ENCODE peak calls at places on chromosomes 6 and 20, in six cellular contexts. One of them, this sample, is unnamed. For H3K4me1, the result is how much of the 10 kb centered on the place peaks cover.

GRCh38 chr6:153958860-153959259 is 80.2 kb upstream of the OPRM1 start:
- DNase-seq in sigmoid colon: no peak
- DNase-seq in HCT116: no peak
- DNase-seq in Peyer's patch: no peak
- DNase-seq in heart right ventricle: no peak
- DNase-seq in A549: no peak
- DNase-seq in this sample: no peak

GRCh38 chr20:50110141-50111047 is 2.6 kb downstream of the UBE2V1 start:
- DNase-seq in A549: peak
- DNase-seq in heart right ventricle: no peak
- DNase-seq in HCT116: no peak
- DNase-seq in sigmoid colon: no peak
- DNase-seq in Peyer's patch: no peak
- DNase-seq in this sample: no peak

GRCh38 chr6:132812756-132813172 is 1.6 kb upstream of the RPS12 start:
- DNase-seq in heart right ventricle: no peak
- DNase-seq in HCT116: no peak
- DNase-seq in A549: no peak
- DNase-seq in sigmoid colon: no peak
- DNase-seq in Peyer's patch: no peak
- DNase-seq in this sample: no peak

GRCh38 chr6:34003962-34004361 is 141.9 kb downstream of the GRM4 start:
- DNase-seq in sigmoid colon: no peak
- DNase-seq in HCT116: no peak
- DNase-seq in Peyer's patch: no peak
- DNase-seq in A549: no peak
- DNase-seq in heart right ventricle: no peak
- DNase-seq in this sample: no peak

GRCh38 chr20:59515013-59515905 is 89.1 kb upstream of the PHACTR3 start:
- DNase-seq in A549: peak
- DNase-seq in heart right ventricle: peak
- DNase-seq in sigmoid colon: no peak
- DNase-seq in Peyer's patch: peak
- DNase-seq in HCT116: peak
- DNase-seq in this sample: peak

GRCh38 chr6:4402477-4402976 is 267.2 kb upstream of the ECI2 start:
- DNase-seq in Peyer's patch: no peak
- DNase-seq in heart right ventricle: peak
- DNase-seq in HCT116: no peak
- DNase-seq in sigmoid colon: no peak
- DNase-seq in A549: peak
- DNase-seq in this sample: peak

GRCh38 chr6:85127696-85128225 is 322.1 kb upstream of the NT5E start:
- DNase-seq in heart right ventricle: no peak
- DNase-seq in HCT116: no peak
- DNase-seq in A549: no peak
- DNase-seq in Peyer's patch: no peak
- DNase-seq in sigmoid colon: no peak
- DNase-seq in this sample: no peak

GRCh38 chr20:50399003-50399916 is 110.9 kb upstream of the PTPN1 start:
- DNase-seq in Peyer's patch: no peak
- DNase-seq in A549: peak
- DNase-seq in HCT116: no peak
- DNase-seq in sigmoid colon: peak
- DNase-seq in heart right ventricle: peak
- DNase-seq in this sample: no peak

GRCh38 chr6:134098276-134098675 is 45.9 kb upstream of the SLC2A12 start:
- DNase-seq in heart right ventricle: no peak
- DNase-seq in Peyer's patch: no peak
- DNase-seq in HCT116: no peak
- DNase-seq in A549: no peak
- DNase-seq in sigmoid colon: no peak
- DNase-seq in this sample: no peak

GRCh38 chr6:47026679-47027078 is 15.5 kb downstream of the ADGRF1 start:
- DNase-seq in sigmoid colon: no peak
- DNase-seq in Peyer's patch: no peak
- DNase-seq in heart right ventricle: no peak
- DNase-seq in A549: no peak
- DNase-seq in HCT116: no peak
- DNase-seq in this sample: no peak

GRCh38 chr6:31042801-31043200 is 32.5 kb downstream of the MUC22 start:
- DNase-seq in HCT116: peak
- DNase-seq in sigmoid colon: no peak
- DNase-seq in Peyer's patch: no peak
- DNase-seq in heart right ventricle: peak
- DNase-seq in A549: peak
- DNase-seq in this sample: peak

GRCh38 chr20:3565851-3566250 is 95.0 kb downstream of the ATRN start:
- DNase-seq in Peyer's patch: no peak
- DNase-seq in A549: no peak
- DNase-seq in sigmoid colon: no peak
- DNase-seq in heart right ventricle: no peak
- DNase-seq in HCT116: no peak
- DNase-seq in this sample: no peak

GRCh38 chr6:45741437-45742166 is 274.1 kb downstream of the CLIC5 start:
- DNase-seq in HCT116: no peak
- DNase-seq in sigmoid colon: no peak
- DNase-seq in A549: no peak
- DNase-seq in Peyer's patch: no peak
- DNase-seq in heart right ventricle: no peak
- DNase-seq in this sample: no peak

GRCh38 chr6:112253842-112254816 is at the start of gene LAMA4:
- DNase-seq in heart right ventricle: peak
- DNase-seq in A549: peak
- DNase-seq in Peyer's patch: peak
- DNase-seq in sigmoid colon: peak
- DNase-seq in HCT116: no peak
- DNase-seq in this sample: no peak

GRCh38 chr6:158072083-158072721 is 90.5 kb downstream of the SYNJ2 start:
- DNase-seq in A549: peak
- DNase-seq in sigmoid colon: peak
- DNase-seq in Peyer's patch: peak
- DNase-seq in HCT116: no peak
- DNase-seq in heart right ventricle: peak
- DNase-seq in this sample: no peak

GRCh38 chr6:20706293-20707165 is 172.3 kb downstream of the CDKAL1 start:
- DNase-seq in Peyer's patch: no peak
- DNase-seq in HCT116: peak
- DNase-seq in A549: peak
- DNase-seq in sigmoid colon: no peak
- DNase-seq in heart right ventricle: no peak
- DNase-seq in this sample: peak

GRCh38 chr6:45816674-45817297 is 198.9 kb downstream of the CLIC5 start:
- DNase-seq in Peyer's patch: no peak
- DNase-seq in sigmoid colon: no peak
- DNase-seq in heart right ventricle: no peak
- DNase-seq in A549: no peak
- DNase-seq in HCT116: no peak
- DNase-seq in this sample: no peak

GRCh38 chr6:157235600-157236039 is 87.7 kb downstream of the TMEM242 start:
- DNase-seq in HCT116: no peak
- DNase-seq in sigmoid colon: peak
- DNase-seq in Peyer's patch: peak
- DNase-seq in A549: peak
- DNase-seq in heart right ventricle: peak
- DNase-seq in this sample: no peak

GRCh38 chr6:162849269-162849668 is 121.5 kb downstream of the PACRG start:
- DNase-seq in HCT116: no peak
- DNase-seq in A549: no peak
- DNase-seq in Peyer's patch: no peak
- DNase-seq in sigmoid colon: no peak
- DNase-seq in heart right ventricle: peak
- DNase-seq in this sample: no peak

GRCh38 chr6:131762984-131763383 is 44.8 kb upstream of the ENPP1 start:
- DNase-seq in heart right ventricle: no peak
- DNase-seq in A549: no peak
- DNase-seq in HCT116: no peak
- DNase-seq in sigmoid colon: no peak
- DNase-seq in Peyer's patch: no peak
- DNase-seq in this sample: no peak

GRCh38 chr6:14354919-14355572 is 237.5 kb downstream of the CD83 start:
- DNase-seq in A549: peak
- DNase-seq in heart right ventricle: peak
- DNase-seq in sigmoid colon: peak
- DNase-seq in Peyer's patch: no peak
- DNase-seq in HCT116: no peak
- DNase-seq in this sample: peak

GRCh38 chr20:49758781-49759180 is 45.1 kb upstream of the B4GALT5 start:
- DNase-seq in Peyer's patch: no peak
- DNase-seq in A549: no peak
- DNase-seq in heart right ventricle: no peak
- DNase-seq in sigmoid colon: no peak
- DNase-seq in HCT116: no peak
- DNase-seq in this sample: no peak

GRCh38 chr6:22732186-22732970 is 163.0 kb downstream of the HDGFL1 start:
- DNase-seq in A549: no peak
- DNase-seq in Peyer's patch: no peak
- DNase-seq in HCT116: no peak
- DNase-seq in heart right ventricle: no peak
- DNase-seq in sigmoid colon: no peak
- DNase-seq in this sample: no peak

GRCh38 chr6:144278659-144279314 is 6.3 kb upstream of the UTRN start:
- DNase-seq in sigmoid colon: no peak
- DNase-seq in HCT116: no peak
- DNase-seq in heart right ventricle: no peak
- DNase-seq in A549: no peak
- DNase-seq in Peyer's patch: no peak
- DNase-seq in this sample: peak

GRCh38 chr20:663315-664090 is 10.5 kb upstream of the SRXN1 start:
- DNase-seq in A549: no peak
- DNase-seq in Peyer's patch: no peak
- DNase-seq in HCT116: no peak
- DNase-seq in sigmoid colon: no peak
- DNase-seq in heart right ventricle: no peak
- DNase-seq in this sample: peak

DNA sequence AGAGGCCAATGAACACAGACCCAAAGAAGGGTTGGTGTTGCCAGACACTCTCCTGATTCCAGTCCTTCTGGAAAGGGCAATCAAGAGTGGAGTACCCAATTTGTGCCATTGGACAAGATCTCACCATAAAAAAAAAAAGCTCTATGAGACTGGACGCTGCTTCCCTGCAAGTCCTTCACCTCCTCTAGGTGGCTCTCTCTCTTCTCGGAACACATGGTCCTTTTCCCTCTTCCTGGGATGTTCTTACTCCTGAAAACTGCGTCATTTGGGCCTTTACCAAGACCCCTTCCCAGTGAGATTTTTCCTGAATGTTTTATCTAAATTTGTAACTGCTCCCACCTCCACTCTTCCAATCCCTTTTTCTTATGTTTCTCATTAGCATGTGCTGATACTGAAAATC is 280.8 kb downstream of the FOXA2 start:
- DNase-seq in HCT116: peak
- DNase-seq in heart right ventricle: no peak
- DNase-seq in Peyer's patch: no peak
- DNase-seq in sigmoid colon: no peak
- DNase-seq in A549: peak
- DNase-seq in this sample: no peak
- TF ChIP-seq CTCF in HCT116: peak
- TF ChIP-seq CTCF in heart right ventricle: no peak
- TF ChIP-seq CTCF in Peyer's patch: no peak
- TF ChIP-seq CTCF in sigmoid colon: no peak
- TF ChIP-seq CTCF in A549: peak
- TF ChIP-seq CTCF in this sample: peak

GRCh38 chr20:57255183-57255582 is 11.3 kb downstream of the BMP7 start:
- DNase-seq in HCT116: no peak
- DNase-seq in Peyer's patch: no peak
- DNase-seq in heart right ventricle: no peak
- DNase-seq in sigmoid colon: no peak
- DNase-seq in A549: no peak
- DNase-seq in this sample: no peak

GRCh38 chr20:57259179-57260021 is 7.0 kb downstream of the BMP7 start:
- DNase-seq in sigmoid colon: no peak
- DNase-seq in HCT116: no peak
- DNase-seq in Peyer's patch: no peak
- DNase-seq in heart right ventricle: no peak
- DNase-seq in A549: no peak
- DNase-seq in this sample: no peak

GRCh38 chr20:57258055-57258454 is 8.4 kb downstream of the BMP7 start:
- DNase-seq in A549: no peak
- DNase-seq in Peyer's patch: no peak
- DNase-seq in heart right ventricle: no peak
- DNase-seq in sigmoid colon: no peak
- DNase-seq in HCT116: no peak
- DNase-seq in this sample: no peak

GRCh38 chr20:57256908-57257307 is 9.5 kb downstream of the BMP7 start:
- DNase-seq in Peyer's patch: no peak
- DNase-seq in A549: no peak
- DNase-seq in sigmoid colon: no peak
- DNase-seq in HCT116: no peak
- DNase-seq in heart right ventricle: no peak
- DNase-seq in this sample: no peak

DNA sequence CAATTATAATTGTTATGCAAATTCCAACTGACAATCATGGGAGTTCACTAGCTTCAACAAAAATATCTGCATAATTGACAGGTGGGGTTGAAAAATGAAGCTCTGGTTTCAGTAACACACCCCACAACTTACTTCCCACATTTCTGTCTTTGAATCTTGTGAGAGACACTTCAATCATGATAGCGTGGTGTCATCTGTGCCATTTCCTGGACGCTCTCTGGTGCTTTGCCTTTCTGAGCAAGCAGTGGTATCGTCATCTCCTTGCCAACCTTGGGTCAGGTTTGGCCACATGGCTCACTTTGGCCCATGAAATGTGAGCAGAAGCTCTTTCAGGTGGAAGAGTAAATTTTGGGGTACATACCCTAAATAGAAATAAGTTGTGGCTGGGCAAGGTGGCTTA is 10.2 kb downstream of the BMP7 start:
- DNase-seq in A549: no peak
- DNase-seq in sigmoid colon: no peak
- DNase-seq in heart right ventricle: no peak
- DNase-seq in HCT116: no peak
- DNase-seq in Peyer's patch: no peak
- DNase-seq in this sample: no peak
- H3K4me1 ChIP-seq in A549: under half
- H3K4me1 ChIP-seq in sigmoid colon: under half
- H3K4me1 ChIP-seq in heart right ventricle: under half
- H3K4me1 ChIP-seq in HCT116: under half
- H3K4me1 ChIP-seq in Peyer's patch: under half
- H3K4me1 ChIP-seq in this sample: under half

DNA sequence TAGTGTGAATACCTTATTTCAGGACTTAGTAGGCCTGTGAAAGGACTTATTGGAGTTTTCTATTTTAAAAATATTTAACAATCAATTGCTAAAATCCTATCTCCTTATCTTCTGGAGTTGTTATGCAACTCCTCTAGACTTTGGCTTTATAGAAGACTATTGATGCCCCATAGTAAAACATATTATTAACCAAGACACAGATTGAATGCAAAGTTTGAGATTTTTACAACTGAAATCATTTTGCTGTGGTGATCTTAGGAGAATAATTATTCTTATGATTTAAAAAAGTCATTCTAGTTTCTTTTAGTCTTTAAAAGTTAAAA is 4.5 kb downstream of the HEY2 start:
- DNase-seq in A549: no peak
- DNase-seq in heart right ventricle: no peak
- DNase-seq in HCT116: no peak
- DNase-seq in Peyer's patch: no peak
- DNase-seq in sigmoid colon: no peak
- DNase-seq in this sample: no peak
- TF ChIP-seq CTCF in A549: no peak
- TF ChIP-seq CTCF in heart right ventricle: no peak
- TF ChIP-seq CTCF in HCT116: no peak
- TF ChIP-seq CTCF in Peyer's patch: no peak
- TF ChIP-seq CTCF in sigmoid colon: no peak
- TF ChIP-seq CTCF in this sample: no peak

GRCh38 chr20:45279992-45280391 is 25.6 kb upstream of the SLPI start:
- DNase-seq in heart right ventricle: no peak
- DNase-seq in HCT116: no peak
- DNase-seq in Peyer's patch: no peak
- DNase-seq in A549: no peak
- DNase-seq in sigmoid colon: no peak
- DNase-seq in this sample: peak
- H3K4me1 ChIP-seq in heart right ventricle: under half
- H3K4me1 ChIP-seq in HCT116: under half
- H3K4me1 ChIP-seq in Peyer's patch: under half
- H3K4me1 ChIP-seq in A549: under half
- H3K4me1 ChIP-seq in sigmoid colon: under half
- H3K4me1 ChIP-seq in this sample: under half

This sample was measured in foreskin keratinocyte.